ENCODE peak calls at places on chromosomes 1 and 21, in nine cellular contexts. N is tibial artery, Y is foreskin fibroblast, X is transverse colon, F is choroid plexus epithelial cell, T is stomach, Q is RWPE1, C is progenitor cell of endocrine pancreas, A is ovary. D is an unnamed sample.

GRCh38 chr1:77024500-77024899 is 157.2 kb downstream of the ST6GALNAC5 start:
- DNase-seq in Y (no peak), F (no peak), C (no peak), X (no peak), N (no peak), T (no peak), Q (no peak), A (no peak), D (no peak)

GRCh38 chr1:9482403-9482802 is 56.9 kb upstream of the SLC25A33 start:
- DNase-seq in N (no peak), C (no peak), A (no peak), Y (no peak), X (no peak), F (no peak), T (no peak), Q (no peak), D (no peak)

GRCh38 chr1:98975113-98975512 is 29.5 kb downstream of the PLPPR5 start:
- DNase-seq in A (no peak), N (no peak), T (no peak), C (no peak), X (no peak), Q (no peak), Y (no peak), F (no peak), D (no peak)

GRCh38 chr1:66777846-66778245 is 23.2 kb downstream of the INSL5 start:
- DNase-seq in C (no peak), T (no peak), Q (no peak), Y (no peak), F (no peak), A (no peak), X (no peak), N (no peak), D (no peak)

GRCh38 chr1:245263701-245264100 is 108.9 kb downstream of the KIF26B start:
- DNase-seq in A (no peak), C (no peak), T (no peak), N (no peak), Y (no peak), X (no peak), F (no peak), Q (no peak), D (no peak)

GRCh38 chr21:41664881-41665765 is 101.7 kb downstream of the RIPK4 start:
- DNase-seq in N (peak; percentile 92), A (peak; percentile 30), Y (peak; percentile 59), C (no peak), X (no peak), Q (peak; percentile 41), F (peak; percentile 43), T (no peak), D (no peak)

GRCh38 chr1:58031416-58031815 is 515.1 kb downstream of the OMA1 start:
- DNase-seq in Q (no peak), Y (no peak), X (no peak), N (no peak), T (no peak), C (no peak), F (no peak), A (no peak), D (no peak)

GRCh38 chr1:167833904-167834303 is 80.0 kb downstream of the ADCY10 start:
- DNase-seq in N (no peak), F (no peak), C (no peak), T (no peak), Q (no peak), A (no peak), X (no peak), Y (no peak), D (no peak)

GRCh38 chr1:9249534-9250335 is 15.2 kb downstream of the H6PD start:
- DNase-seq in A (peak; percentile 71), X (peak; percentile 52), F (peak; percentile 76), N (no peak), Q (no peak), Y (no peak), C (peak; percentile 36), T (peak; percentile 64), D (no peak)

GRCh38 chr1:66446261-66447001 is 87.5 kb upstream of the SGIP1 start:
- DNase-seq in F (peak; percentile 86), C (peak; percentile 15), Y (peak; percentile 50), X (no peak), A (no peak), N (no peak), Q (peak; percentile 64), T (no peak), D (peak; percentile 15)

GRCh38 chr1:198846506-198847010 is 207.7 kb downstream of the PTPRC start:
- DNase-seq in A (no peak), X (no peak), C (no peak), F (no peak), Y (no peak), T (no peak), Q (no peak), N (no peak), D (no peak)

GRCh38 chr1:189103956-189104355 is 1373.7 kb downstream of the BRINP3 start:
- DNase-seq in Q (no peak), N (no peak), F (peak; percentile 1), C (no peak), Y (no peak), T (no peak), A (no peak), X (no peak), D (no peak)

GRCh38 chr1:15975358-15975804 is 520 bp downstream of the ZBTB17 start:
- DNase-seq in T (peak; percentile 31), X (peak; percentile 62), C (peak; percentile 44), Q (peak; percentile 37), A (no peak), F (peak; percentile 56), Y (peak; percentile 58), N (no peak), D (no peak)
- TF ChIP-seq CTCF in T (no peak), X (no peak), C (peak; percentile 40), Q (no peak), A (no peak), F (no peak), Y (no peak), N (no peak), D (peak; percentile 9)

GRCh38 chr1:178932966-178933603 is 62.2 kb upstream of the ANGPTL1 start:
- DNase-seq in Y (no peak), C (no peak), N (no peak), F (no peak), A (peak; percentile 35), T (no peak), X (no peak), Q (no peak), D (no peak)

GRCh38 chr1:178933709-178934573 is 63.1 kb upstream of the ANGPTL1 start:
- DNase-seq in X (no peak), C (no peak), A (peak; percentile 23), N (peak; percentile 67), Q (no peak), Y (no peak), F (no peak), T (no peak), D (no peak)

GRCh38 chr1:178935610-178936009 is 64.7 kb upstream of the ANGPTL1 start:
- DNase-seq in Q (no peak), T (no peak), N (no peak), F (no peak), C (no peak), A (peak; percentile 33), X (no peak), Y (no peak), D (no peak)

GRCh38 chr1:178932552-178932906 is 61.7 kb upstream of the ANGPTL1 start:
- DNase-seq in Q (no peak), Y (no peak), A (no peak), X (no peak), F (no peak), C (no peak), N (no peak), T (no peak), D (no peak)

DNA sequence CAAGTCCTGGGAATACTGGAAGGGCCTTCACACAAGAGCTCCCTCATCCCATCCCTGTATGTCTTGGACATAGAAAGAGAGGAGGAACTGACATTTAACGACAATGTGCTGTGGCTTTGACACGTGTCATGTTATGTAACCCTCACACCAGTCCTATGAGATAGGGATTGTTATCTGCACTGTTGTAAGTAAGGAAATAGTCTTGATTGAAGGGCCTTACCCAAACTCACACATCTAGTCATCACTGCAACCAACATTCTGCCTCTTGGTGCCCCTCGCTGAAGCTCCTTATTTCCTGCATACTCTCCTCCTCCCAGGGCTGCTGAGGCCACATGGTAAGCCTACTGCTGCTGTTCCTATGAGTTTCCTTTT is 63.7 kb upstream of the ANGPTL1 start:
- DNase-seq in Y (no peak), X (no peak), C (no peak), F (no peak), T (no peak), Q (no peak), N (no peak), A (peak; percentile 15), D (no peak)
- TF ChIP-seq CTCF in Y (no peak), X (no peak), C (no peak), F (no peak), T (no peak), Q (no peak), N (no peak), A (no peak), D (no peak)

GRCh38 chr1:225260319-225260718 is 167.5 kb downstream of the LBR start:
- DNase-seq in Y (no peak), F (no peak), X (no peak), Q (no peak), N (no peak), T (no peak), A (no peak), C (no peak), D (no peak)
- TF ChIP-seq CTCF in Y (no peak), F (no peak), X (no peak), Q (no peak), N (no peak), T (no peak), A (no peak), C (no peak), D (no peak)

GRCh38 chr1:85142753-85143152 is 58.1 kb downstream of the SYDE2 start:
- DNase-seq in Y (no peak), T (no peak), A (no peak), N (no peak), F (no peak), X (no peak), C (no peak), Q (no peak), D (no peak)

GRCh38 chr1:85144351-85144750 is 56.5 kb downstream of the SYDE2 start:
- DNase-seq in N (no peak), X (no peak), Q (no peak), A (no peak), F (no peak), Y (no peak), T (no peak), C (no peak), D (no peak)

GRCh38 chr1:85148524-85149250 is 52.1 kb downstream of the SYDE2 start:
- DNase-seq in C (no peak), A (no peak), X (no peak), N (no peak), Y (peak; percentile 68), F (peak; percentile 37), Q (no peak), T (no peak), D (no peak)

GRCh38 chr1:85149805-85150204 is 51.0 kb downstream of the SYDE2 start:
- DNase-seq in C (no peak), T (no peak), F (peak; percentile 8), X (no peak), N (no peak), A (no peak), Y (no peak), Q (no peak), D (no peak)

DNA sequence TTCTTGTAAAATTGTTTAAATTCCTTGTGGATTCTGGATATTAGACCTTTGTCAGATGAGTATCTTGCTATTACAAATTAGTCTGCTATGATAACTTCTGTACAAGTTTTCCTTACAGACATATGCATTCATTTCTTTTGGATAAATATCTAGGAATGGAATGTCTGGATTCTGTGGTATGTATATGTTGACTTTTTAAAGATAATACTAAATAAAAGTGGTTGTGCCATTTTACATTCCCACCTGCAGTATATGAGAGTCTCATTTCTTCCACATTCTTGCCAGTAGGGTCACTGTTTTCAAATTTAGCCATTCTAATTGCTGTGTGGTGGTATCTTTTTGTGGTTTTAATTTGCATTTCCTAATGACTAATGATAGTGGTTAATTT is 53.9 kb downstream of the SYDE2 start:
- DNase-seq in X (no peak), A (no peak), C (no peak), Y (no peak), F (peak; percentile 52), T (no peak), N (no peak), Q (no peak), D (no peak)
- TF ChIP-seq CTCF in X (no peak), A (no peak), C (peak; percentile 32), Y (peak; percentile 29), F (no peak), T (no peak), N (no peak), Q (no peak), D (no peak)

D was measured in D721Med.